ENCODE peak calls at places on chromosomes 12 and 14, in eight cellular contexts. One of them, this sample, is unnamed.

GRCh38 chr12:51147309-51147708 is 25.6 kb downstream of the TFCP2 start:
- DNase-seq in GM12892: no peak
- DNase-seq in spleen: no peak
- DNase-seq in body of pancreas: no peak
- DNase-seq in stomach: no peak
- DNase-seq in heart left ventricle: no peak
- DNase-seq in ovary: no peak
- DNase-seq in IMR-90: no peak
- DNase-seq in this sample: no peak

GRCh38 chr14:70416322-70416716 is 571 bp downstream of the SYNJ2BP start:
- DNase-seq in stomach: no peak
- DNase-seq in ovary: no peak
- DNase-seq in body of pancreas: no peak
- DNase-seq in GM12892: no peak
- DNase-seq in spleen: no peak
- DNase-seq in IMR-90: peak
- DNase-seq in heart left ventricle: no peak
- DNase-seq in this sample: no peak

GRCh38 chr14:89137514-89138163 is 279.4 kb downstream of the FOXN3 start:
- DNase-seq in ovary: no peak
- DNase-seq in stomach: peak
- DNase-seq in heart left ventricle: peak
- DNase-seq in spleen: no peak
- DNase-seq in GM12892: no peak
- DNase-seq in IMR-90: peak
- DNase-seq in body of pancreas: peak
- DNase-seq in this sample: peak

GRCh38 chr14:81990312-81990761 is 456.7 kb upstream of the SEL1L start:
- DNase-seq in stomach: peak
- DNase-seq in body of pancreas: peak
- DNase-seq in heart left ventricle: peak
- DNase-seq in GM12892: no peak
- DNase-seq in IMR-90: peak
- DNase-seq in spleen: no peak
- DNase-seq in ovary: no peak
- DNase-seq in this sample: peak

GRCh38 chr12:53625946-53626701 is at the start of gene ATF7:
- DNase-seq in heart left ventricle: peak
- DNase-seq in body of pancreas: peak
- DNase-seq in IMR-90: peak
- DNase-seq in GM12892: peak
- DNase-seq in spleen: peak
- DNase-seq in stomach: peak
- DNase-seq in ovary: peak
- DNase-seq in this sample: peak

GRCh38 chr12:50110127-50110761 is 1.8 kb upstream of the COX14 start:
- DNase-seq in body of pancreas: peak
- DNase-seq in IMR-90: no peak
- DNase-seq in ovary: no peak
- DNase-seq in spleen: peak
- DNase-seq in heart left ventricle: peak
- DNase-seq in GM12892: peak
- DNase-seq in stomach: peak
- DNase-seq in this sample: peak

GRCh38 chr12:32821293-32822089 is 65.8 kb upstream of the YARS2 start:
- DNase-seq in ovary: no peak
- DNase-seq in stomach: no peak
- DNase-seq in GM12892: no peak
- DNase-seq in body of pancreas: no peak
- DNase-seq in IMR-90: no peak
- DNase-seq in heart left ventricle: no peak
- DNase-seq in spleen: no peak
- DNase-seq in this sample: no peak

GRCh38 chr14:52602131-52602530 is 49.5 kb downstream of the GPR137C start:
- DNase-seq in ovary: no peak
- DNase-seq in heart left ventricle: no peak
- DNase-seq in stomach: no peak
- DNase-seq in IMR-90: no peak
- DNase-seq in spleen: no peak
- DNase-seq in body of pancreas: no peak
- DNase-seq in GM12892: no peak
- DNase-seq in this sample: no peak

GRCh38 chr12:115998119-115998633 is 279.3 kb downstream of the MED13L start:
- DNase-seq in ovary: no peak
- DNase-seq in GM12892: no peak
- DNase-seq in IMR-90: peak
- DNase-seq in stomach: no peak
- DNase-seq in body of pancreas: no peak
- DNase-seq in spleen: no peak
- DNase-seq in heart left ventricle: no peak
- DNase-seq in this sample: no peak

GRCh38 chr12:42706331-42706730 is 116.8 kb upstream of the PRICKLE1 start:
- DNase-seq in stomach: no peak
- DNase-seq in body of pancreas: no peak
- DNase-seq in IMR-90: no peak
- DNase-seq in spleen: no peak
- DNase-seq in ovary: no peak
- DNase-seq in heart left ventricle: no peak
- DNase-seq in GM12892: no peak
- DNase-seq in this sample: no peak

GRCh38 chr14:58563981-58564380 is 73.8 kb upstream of the DACT1 start:
- DNase-seq in body of pancreas: no peak
- DNase-seq in spleen: no peak
- DNase-seq in heart left ventricle: no peak
- DNase-seq in GM12892: no peak
- DNase-seq in stomach: no peak
- DNase-seq in IMR-90: no peak
- DNase-seq in ovary: no peak
- DNase-seq in this sample: no peak

DNA sequence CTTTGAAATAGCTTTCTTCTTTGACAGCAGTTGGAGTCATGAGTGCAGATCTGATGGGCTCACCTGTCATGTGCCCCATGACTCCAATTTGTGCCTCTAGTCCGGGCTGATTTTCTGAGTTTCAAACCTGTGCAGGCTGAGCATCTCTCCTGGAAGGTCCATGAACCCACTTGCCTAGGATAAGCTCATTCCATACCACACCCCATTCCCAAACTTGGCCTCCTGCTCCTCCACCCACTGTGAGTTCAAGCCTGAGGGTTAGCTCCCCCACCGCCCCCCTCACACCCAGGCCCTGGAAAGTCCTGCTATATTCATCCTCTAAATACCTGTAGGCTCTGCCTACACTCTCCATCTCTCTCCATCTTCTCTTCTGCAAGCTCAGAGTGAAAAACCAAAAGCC is 126.8 kb upstream of the VRK1 start:
- DNase-seq in body of pancreas: no peak
- DNase-seq in GM12892: no peak
- DNase-seq in heart left ventricle: no peak
- DNase-seq in IMR-90: no peak
- DNase-seq in ovary: no peak
- DNase-seq in stomach: no peak
- DNase-seq in spleen: no peak
- DNase-seq in this sample: no peak
- TF ChIP-seq POLR2A in body of pancreas: no peak
- TF ChIP-seq POLR2A in GM12892: no peak
- TF ChIP-seq POLR2A in heart left ventricle: no peak
- TF ChIP-seq POLR2A in IMR-90: no peak
- TF ChIP-seq POLR2A in ovary: no peak
- TF ChIP-seq POLR2A in stomach: no peak
- TF ChIP-seq POLR2A in spleen: no peak
- TF ChIP-seq POLR2A in this sample: no peak

GRCh38 chr12:57605308-57606015 is 838 bp downstream of the DTX3 start:
- DNase-seq in IMR-90: no peak
- DNase-seq in ovary: no peak
- DNase-seq in heart left ventricle: no peak
- DNase-seq in GM12892: no peak
- DNase-seq in spleen: no peak
- DNase-seq in body of pancreas: no peak
- DNase-seq in stomach: no peak
- DNase-seq in this sample: peak

GRCh38 chr12:57603323-57603722 is 1.3 kb upstream of the DTX3 start:
- DNase-seq in spleen: no peak
- DNase-seq in IMR-90: no peak
- DNase-seq in heart left ventricle: no peak
- DNase-seq in ovary: no peak
- DNase-seq in GM12892: no peak
- DNase-seq in body of pancreas: no peak
- DNase-seq in stomach: no peak
- DNase-seq in this sample: no peak

GRCh38 chr12:57604454-57605307 is at the start of gene DTX3:
- DNase-seq in ovary: peak
- DNase-seq in body of pancreas: peak
- DNase-seq in GM12892: peak
- DNase-seq in spleen: peak
- DNase-seq in stomach: no peak
- DNase-seq in IMR-90: no peak
- DNase-seq in heart left ventricle: peak
- DNase-seq in this sample: peak

GRCh38 chr12:57602544-57602943 is 2.1 kb upstream of the DTX3 start:
- DNase-seq in ovary: no peak
- DNase-seq in GM12892: no peak
- DNase-seq in IMR-90: no peak
- DNase-seq in heart left ventricle: no peak
- DNase-seq in stomach: no peak
- DNase-seq in body of pancreas: no peak
- DNase-seq in spleen: no peak
- DNase-seq in this sample: no peak

DNA sequence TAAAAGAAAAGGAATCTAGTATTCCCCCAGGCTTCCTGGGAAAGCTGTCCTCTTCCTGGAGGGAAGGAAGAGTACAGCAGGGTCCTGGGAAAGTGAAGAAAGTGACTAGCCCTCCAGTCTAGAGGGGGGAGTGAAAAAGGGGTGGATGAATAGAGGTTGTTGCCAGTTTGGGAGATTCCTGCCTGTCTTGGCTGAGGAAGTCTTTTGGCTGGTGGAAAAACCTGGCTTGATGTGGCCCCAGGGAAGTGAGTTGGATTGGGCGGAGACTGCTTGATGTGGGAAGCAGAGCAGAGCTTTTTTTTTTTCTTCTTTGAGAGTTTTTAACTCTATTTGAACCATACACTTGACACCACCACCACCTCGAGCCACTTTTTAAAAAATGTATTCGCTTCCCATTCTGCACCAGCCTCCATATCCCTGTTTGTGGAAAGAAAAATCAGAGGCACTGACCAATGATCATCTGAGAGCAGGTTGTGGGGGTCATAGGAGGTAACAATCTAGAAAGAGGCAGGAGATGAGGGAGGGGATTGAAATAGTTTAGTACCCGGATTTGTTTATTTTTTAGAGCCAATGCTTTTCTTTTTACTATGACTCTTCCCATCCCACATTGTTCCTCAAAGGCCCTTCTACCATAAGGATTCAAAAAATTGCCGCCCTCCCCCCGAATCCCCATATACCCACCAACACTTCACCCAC is 718 bp upstream of the DTX3 start:
- DNase-seq in GM12892: no peak
- DNase-seq in body of pancreas: no peak
- DNase-seq in heart left ventricle: peak
- DNase-seq in stomach: no peak
- DNase-seq in spleen: no peak
- DNase-seq in ovary: peak
- DNase-seq in IMR-90: peak
- DNase-seq in this sample: peak
- TF ChIP-seq POLR2A in GM12892: no peak
- TF ChIP-seq POLR2A in body of pancreas: peak
- TF ChIP-seq POLR2A in heart left ventricle: no peak
- TF ChIP-seq POLR2A in stomach: no peak
- TF ChIP-seq POLR2A in spleen: no peak
- TF ChIP-seq POLR2A in ovary: no peak
- TF ChIP-seq POLR2A in IMR-90: no peak
- TF ChIP-seq POLR2A in this sample: no peak

DNA sequence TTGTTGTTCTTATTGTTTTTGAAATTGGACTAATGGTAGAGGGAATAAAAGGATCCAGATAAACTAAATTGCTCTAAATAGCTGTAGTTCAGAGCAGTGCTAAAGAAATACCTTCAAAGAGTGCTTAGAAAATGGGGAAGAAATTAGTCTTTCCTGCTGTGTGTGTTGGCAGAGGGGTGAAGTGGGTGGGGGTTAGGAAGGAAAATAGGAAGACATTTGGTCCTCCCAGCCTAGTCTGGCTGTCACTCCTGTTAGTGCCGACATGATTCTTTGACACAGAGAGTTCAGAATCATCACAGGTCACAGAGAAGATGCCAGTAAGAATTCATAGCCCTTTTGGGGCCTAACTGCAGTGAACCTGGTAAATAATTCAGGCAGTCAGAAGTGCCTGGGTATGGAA is 74.7 kb downstream of the FLRT2 start:
- DNase-seq in heart left ventricle: no peak
- DNase-seq in IMR-90: no peak
- DNase-seq in ovary: no peak
- DNase-seq in spleen: no peak
- DNase-seq in GM12892: no peak
- DNase-seq in stomach: no peak
- DNase-seq in body of pancreas: no peak
- DNase-seq in this sample: no peak
- TF ChIP-seq POLR2A in heart left ventricle: no peak
- TF ChIP-seq POLR2A in IMR-90: no peak
- TF ChIP-seq POLR2A in ovary: no peak
- TF ChIP-seq POLR2A in spleen: no peak
- TF ChIP-seq POLR2A in GM12892: no peak
- TF ChIP-seq POLR2A in stomach: no peak
- TF ChIP-seq POLR2A in body of pancreas: no peak
- TF ChIP-seq POLR2A in this sample: no peak

GRCh38 chr12:31589896-31590729 is 823 bp downstream of the DENND5B start:
- DNase-seq in stomach: peak
- DNase-seq in spleen: peak
- DNase-seq in IMR-90: peak
- DNase-seq in GM12892: peak
- DNase-seq in heart left ventricle: peak
- DNase-seq in ovary: peak
- DNase-seq in body of pancreas: peak
- DNase-seq in this sample: peak

GRCh38 chr12:31588976-31589375 is 2.0 kb downstream of the DENND5B start:
- DNase-seq in GM12892: no peak
- DNase-seq in stomach: no peak
- DNase-seq in IMR-90: no peak
- DNase-seq in ovary: no peak
- DNase-seq in heart left ventricle: no peak
- DNase-seq in body of pancreas: no peak
- DNase-seq in spleen: no peak
- DNase-seq in this sample: no peak

GRCh38 chr12:31591308-31591901 is 469 bp upstream of the DENND5B start:
- DNase-seq in stomach: no peak
- DNase-seq in spleen: no peak
- DNase-seq in heart left ventricle: peak
- DNase-seq in ovary: peak
- DNase-seq in body of pancreas: peak
- DNase-seq in IMR-90: no peak
- DNase-seq in GM12892: no peak
- DNase-seq in this sample: peak

GRCh38 chr12:31589582-31589895 is 1.4 kb downstream of the DENND5B start:
- DNase-seq in heart left ventricle: no peak
- DNase-seq in spleen: peak
- DNase-seq in IMR-90: no peak
- DNase-seq in GM12892: peak
- DNase-seq in ovary: peak
- DNase-seq in stomach: no peak
- DNase-seq in body of pancreas: no peak
- DNase-seq in this sample: no peak

GRCh38 chr12:31590730-31591307 is at the start of gene DENND5B:
- DNase-seq in spleen: peak
- DNase-seq in heart left ventricle: peak
- DNase-seq in ovary: peak
- DNase-seq in stomach: peak
- DNase-seq in body of pancreas: peak
- DNase-seq in GM12892: peak
- DNase-seq in IMR-90: peak
- DNase-seq in this sample: peak
- TF ChIP-seq POLR2A in spleen: no peak
- TF ChIP-seq POLR2A in heart left ventricle: no peak
- TF ChIP-seq POLR2A in ovary: peak
- TF ChIP-seq POLR2A in stomach: no peak
- TF ChIP-seq POLR2A in body of pancreas: no peak
- TF ChIP-seq POLR2A in GM12892: no peak
- TF ChIP-seq POLR2A in IMR-90: no peak
- TF ChIP-seq POLR2A in this sample: peak